ENCODE peak calls at places on chromosomes 6 and 20, in nine cellular contexts. P is adrenal gland; X is CD4-positive, alpha-beta T cell; V is A673; B is aorta; E is NCI-H2171 treated with DMSO at 0.1 percent for 48 hours; A is cardiac fibroblast; Z is CD8-positive, alpha-beta T cell; K is thyroid gland. Y is an unnamed sample.

GRCh38 chr6:11229267-11230043 is 3.0 kb downstream of the NEDD9 start:
- DNase-seq in P (no peak), X (no peak), V (no peak), B (peak; percentile 39), E (no peak), A (no peak), Z (no peak), K (no peak), Y (no peak)

GRCh38 chr6:139153876-139154275 is 19.0 kb downstream of the HECA start:
- DNase-seq in P (no peak), X (no peak), V (no peak), B (no peak), E (no peak), A (peak; percentile 41), Z (no peak), K (no peak), Y (no peak)

GRCh38 chr20:56609321-56609720 is 19.8 kb upstream of the TFAP2C start:
- DNase-seq in P (no peak), X (no peak), V (no peak), B (no peak), E (no peak), A (no peak), Z (no peak), K (no peak), Y (no peak)

GRCh38 chr20:64010711-64011237 is 25.2 kb upstream of the C20orf204 start:
- DNase-seq in P (no peak), X (no peak), V (no peak), B (no peak), E (no peak), A (no peak), Z (no peak), K (no peak), Y (no peak)

GRCh38 chr20:49148601-49149000 is 39.5 kb downstream of the STAU1 start:
- DNase-seq in P (no peak), X (no peak), V (no peak), B (no peak), E (no peak), A (no peak), Z (no peak), K (peak; percentile 82), Y (no peak)

GRCh38 chr6:257774-258173 is 34.5 kb upstream of the DUSP22 start:
- DNase-seq in P (no peak), X (no peak), V (no peak), B (no peak), E (no peak), A (no peak), Z (no peak), K (no peak), Y (no peak)

GRCh38 chr6:52640170-52640569 is 30.7 kb upstream of the TMEM14A start:
- DNase-seq in P (no peak), X (no peak), V (no peak), B (no peak), E (no peak), A (peak; percentile 68), Z (no peak), K (no peak), Y (peak; percentile 20)

GRCh38 chr20:32968833-32969241 is 35.4 kb downstream of the SUN5 start:
- DNase-seq in P (no peak), X (peak; percentile 34), V (no peak), B (no peak), E (no peak), A (no peak), Z (no peak), K (no peak), Y (no peak)

GRCh38 chr6:111358454-111358853 is 124.6 kb downstream of the REV3L start:
- DNase-seq in P (no peak), X (no peak), V (no peak), B (no peak), E (no peak), A (no peak), Z (no peak), K (no peak), Y (no peak)

GRCh38 chr6:156718647-156719394 is 58.4 kb upstream of the ARID1B start:
- DNase-seq in P (peak; percentile 62), X (no peak), V (no peak), B (peak; percentile 89), E (peak; percentile 60), A (peak; percentile 46), Z (no peak), K (peak; percentile 74), Y (peak; percentile 48)

GRCh38 chr6:129748901-129749748 is 39.1 kb upstream of the ARHGAP18 start:
- DNase-seq in P (no peak), X (no peak), V (peak; percentile 49), B (no peak), E (no peak), A (peak; percentile 37), Z (no peak), K (no peak), Y (no peak)

GRCh38 chr6:37868447-37868825 is 48.9 kb downstream of the ZFAND3 start:
- DNase-seq in P (no peak), X (no peak), V (peak; percentile 19), B (no peak), E (no peak), A (peak; percentile 66), Z (no peak), K (no peak), Y (no peak)

GRCh38 chr20:13292486-13292885 is 71.4 kb downstream of the ISM1 start:
- DNase-seq in P (no peak), X (no peak), V (no peak), B (no peak), E (no peak), A (no peak), Z (no peak), K (no peak), Y (no peak)

GRCh38 chr6:7628479-7628878 is 38.5 kb downstream of the SNRNP48 start:
- DNase-seq in P (no peak), X (no peak), V (no peak), B (no peak), E (no peak), A (peak; percentile 39), Z (no peak), K (no peak), Y (no peak)

GRCh38 chr6:104326173-104327001 is 533.3 kb downstream of the HACE1 start:
- DNase-seq in P (peak; percentile 16), X (no peak), V (peak; percentile 65), B (peak; percentile 39), E (no peak), A (peak; percentile 80), Z (no peak), K (peak; percentile 2), Y (peak; percentile 13)

GRCh38 chr6:147161974-147162495 is 42.2 kb upstream of the STXBP5 start:
- DNase-seq in P (no peak), X (no peak), V (peak; percentile 20), B (no peak), E (no peak), A (peak; percentile 81), Z (no peak), K (no peak), Y (no peak)

GRCh38 chr6:31544676-31545075 is 1.7 kb downstream of the ATP6V1G2 start:
- DNase-seq in P (no peak), X (no peak), V (no peak), B (no peak), E (no peak), A (no peak), Z (no peak), K (no peak), Y (no peak)

GRCh38 chr6:75747371-75747984 is 1.6 kb upstream of the MYO6 start:
- DNase-seq in P (no peak), X (no peak), V (no peak), B (no peak), E (no peak), A (no peak), Z (no peak), K (peak; percentile 17), Y (no peak)